ENCODE peak calls at places on chromosomes 13 and 19, in nine cellular contexts. A, X, B, N, K, L, W, D and E are unnamed samples.

GRCh38 chr13:49086711-49087110 is 111.0 kb downstream of the FNDC3A start:
- DNase-seq in L (no peak), X (no peak), A (peak), N (no peak), D (peak), K (no peak), W (peak), B (peak), E (peak)

GRCh38 chr13:28423010-28423409 is 71.9 kb downstream of the FLT1 start:
- DNase-seq in A (no peak), W (no peak), K (no peak), D (no peak), X (no peak), B (no peak), L (no peak), N (no peak), E (no peak)

GRCh38 chr13:46982856-46983582 is 86.2 kb upstream of the HTR2A start:
- DNase-seq in B (no peak), A (peak), D (no peak), W (no peak), N (no peak), K (no peak), X (no peak), L (no peak), E (no peak)

GRCh38 chr13:41495044-41495443 is 37.7 kb downstream of the RGCC start:
- DNase-seq in A (no peak), K (no peak), B (no peak), L (peak), D (no peak), W (no peak), X (no peak), N (no peak), E (no peak)

GRCh38 chr19:48283908-48284307 is 14.0 kb downstream of the ZNF114 start:
- DNase-seq in B (peak), N (no peak), W (peak), D (no peak), A (no peak), K (no peak), L (no peak), X (no peak), E (no peak)

GRCh38 chr19:14672043-14672872 is 2.4 kb downstream of the ADGRE3 start:
- DNase-seq in N (no peak), L (no peak), X (no peak), B (no peak), W (no peak), A (peak), D (no peak), K (no peak), E (no peak)

GRCh38 chr19:48490980-48491792 is 20.4 kb downstream of the LMTK3 start:
- DNase-seq in B (no peak), L (peak), D (peak), N (peak), K (peak), W (no peak), X (peak), A (peak), E (peak)

GRCh38 chr19:47726467-47726866 is 13.2 kb downstream of the EHD2 start:
- DNase-seq in A (no peak), X (no peak), K (no peak), B (peak), L (no peak), D (no peak), W (peak), N (no peak), E (no peak)

GRCh38 chr13:33785384-33785783 is 32.6 kb upstream of the RFC3 start:
- DNase-seq in D (no peak), L (no peak), K (no peak), X (no peak), B (no peak), W (no peak), A (no peak), N (peak), E (no peak)

GRCh38 chr19:40090256-40091204 is at the start of gene ZNF780A:
- DNase-seq in D (peak), L (peak), N (peak), K (peak), B (peak), A (peak), X (peak), W (peak), E (peak)

GRCh38 chr13:113544071-113544891 is 40.3 kb upstream of the TFDP1 start:
- DNase-seq in A (no peak), X (peak), D (no peak), W (no peak), N (no peak), K (peak), B (no peak), L (no peak), E (no peak)

GRCh38 chr13:42392706-42393572 is 121.0 kb downstream of the AKAP11 start:
- DNase-seq in K (no peak), W (peak), L (no peak), A (no peak), N (no peak), D (no peak), X (no peak), B (no peak), E (no peak)

GRCh38 chr19:18027151-18027550 is 19.2 kb downstream of the ARRDC2 start:
- DNase-seq in K (no peak), B (no peak), N (no peak), D (no peak), W (no peak), A (no peak), L (no peak), X (no peak), E (no peak)

GRCh38 chr19:38975214-38975860 is at the start of gene FBXO17:
- DNase-seq in D (peak), B (peak), X (peak), A (no peak), K (peak), L (peak), N (peak), W (peak), E (no peak)

GRCh38 chr13:73708393-73708985 is 425.7 kb downstream of the KLF12 start:
- DNase-seq in W (peak), X (peak), B (peak), L (peak), N (peak), A (peak), K (no peak), D (peak), E (peak)

GRCh38 chr19:42601811-42602443 is 7.2 kb upstream of the CEACAM8 start:
- DNase-seq in D (peak), N (peak), K (peak), W (peak), A (peak), B (peak), X (no peak), L (peak), E (peak)

GRCh38 chr19:16801599-16801998 is 27.6 kb upstream of the SIN3B start:
- DNase-seq in X (no peak), K (no peak), D (peak), B (peak), N (no peak), L (no peak), W (peak), A (no peak), E (peak)

GRCh38 chr13:113414335-113414734 is 39.0 kb downstream of the ADPRHL1 start:
- DNase-seq in X (no peak), L (no peak), A (no peak), K (no peak), N (no peak), W (no peak), D (no peak), B (no peak), E (no peak)

GRCh38 chr13:109790951-109791605 is 4.7 kb upstream of the IRS2 start:
- DNase-seq in D (peak), A (peak), K (peak), L (peak), B (peak), W (peak), X (peak), N (peak), E (peak)

GRCh38 chr19:15252398-15253018 is 20.3 kb upstream of the EPHX3 start:
- DNase-seq in D (no peak), N (no peak), L (peak), K (peak), A (peak), B (peak), W (peak), X (no peak), E (no peak)

GRCh38 chr13:105847532-105848295 is 687.7 kb downstream of the EFNB2 start:
- DNase-seq in L (no peak), B (peak), K (no peak), X (peak), D (no peak), A (no peak), W (peak), N (no peak), E (peak)

GRCh38 chr19:10508707-10509106 is 5.6 kb upstream of the KEAP1 start:
- DNase-seq in L (no peak), W (no peak), X (no peak), D (peak), A (no peak), K (no peak), B (peak), N (no peak), E (peak)

GRCh38 chr13:26037302-26037701 is 14.5 kb downstream of the SHISA2 start:
- DNase-seq in N (peak), L (peak), X (no peak), D (peak), W (no peak), B (no peak), A (peak), K (peak), E (peak)

GRCh38 chr13:64441740-64442139 is 2788.4 kb downstream of the PCDH9 start:
- DNase-seq in N (no peak), K (no peak), L (no peak), D (no peak), X (no peak), A (no peak), B (no peak), W (no peak), E (no peak)

GRCh38 chr13:72820156-72820897 is 38.4 kb downstream of the PIBF1 start:
- DNase-seq in A (no peak), L (no peak), D (peak), B (peak), K (no peak), W (peak), N (no peak), X (no peak), E (no peak)

GRCh38 chr19:33803383-33803782 is 6.7 kb downstream of the KCTD15 start:
- DNase-seq in L (no peak), K (no peak), D (no peak), N (no peak), A (no peak), W (no peak), B (no peak), X (no peak), E (no peak)

GRCh38 chr19:10143700-10144099 is 24.0 kb upstream of the EIF3G start:
- DNase-seq in D (no peak), A (no peak), B (no peak), W (no peak), K (no peak), X (no peak), N (no peak), L (no peak), E (no peak)

GRCh38 chr13:106210327-106210726 is 325.1 kb downstream of the EFNB2 start:
- DNase-seq in B (peak), K (no peak), L (no peak), N (no peak), D (no peak), W (no peak), A (no peak), X (no peak), E (no peak)

GRCh38 chr19:19342086-19343015 is 21.7 kb downstream of the MAU2 start:
- DNase-seq in D (peak), A (peak), N (peak), W (peak), K (peak), X (peak), L (peak), B (peak), E (peak)

GRCh38 chr19:30479231-30479630 is 107.0 kb downstream of the ZNF536 start:
- DNase-seq in X (peak), L (no peak), K (no peak), N (no peak), B (no peak), D (no peak), W (peak), A (no peak), E (no peak)

GRCh38 chr19:5456836-5457200 is 1.6 kb downstream of the ZNRF4 start:
- DNase-seq in W (no peak), L (no peak), A (no peak), B (no peak), K (no peak), X (no peak), N (no peak), D (no peak), E (no peak)
- H3K9ac ChIP-seq in W (no peak), L (no peak), A (no peak), B (no peak), K (no peak), X (no peak), N (no peak), D (no peak), E (no peak)

GRCh38 chr19:12095111-12095790 is 30.7 kb downstream of the ZNF844 start:
- DNase-seq in W (peak), X (no peak), D (no peak), L (no peak), K (no peak), A (no peak), N (no peak), B (peak), E (no peak)
- H2AFZ ChIP-seq in W (no peak), X (no peak), D (no peak), L (no peak), K (no peak), A (no peak), N (no peak), B (no peak), E (no peak)

DNA sequence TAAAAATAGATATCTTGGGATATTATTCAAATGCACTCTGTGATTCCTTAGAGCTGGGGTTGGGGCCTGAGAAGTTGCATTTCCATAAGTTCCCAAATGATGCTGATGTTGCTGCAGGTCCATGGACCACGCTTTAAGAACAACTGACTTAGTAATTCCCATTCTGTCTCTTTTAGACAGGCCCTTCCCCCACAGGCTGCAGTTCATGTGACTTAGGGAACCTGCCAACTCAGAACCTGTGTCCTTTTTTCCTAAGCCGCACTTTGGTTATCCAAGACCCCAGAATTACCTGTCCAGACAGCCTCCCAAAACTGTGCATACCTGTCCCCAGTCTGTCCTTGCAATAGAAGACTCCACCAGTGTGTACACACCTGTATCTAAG is 1.7 kb upstream of the ITGBL1 start:
- DNase-seq in W (no peak), A (no peak), N (no peak), D (no peak), X (no peak), K (no peak), B (no peak), L (no peak), E (peak)
- H3K4me2 ChIP-seq in W (peak), A (no peak), N (no peak), D (peak), X (peak), K (no peak), B (peak), L (no peak), E (peak)

DNA sequence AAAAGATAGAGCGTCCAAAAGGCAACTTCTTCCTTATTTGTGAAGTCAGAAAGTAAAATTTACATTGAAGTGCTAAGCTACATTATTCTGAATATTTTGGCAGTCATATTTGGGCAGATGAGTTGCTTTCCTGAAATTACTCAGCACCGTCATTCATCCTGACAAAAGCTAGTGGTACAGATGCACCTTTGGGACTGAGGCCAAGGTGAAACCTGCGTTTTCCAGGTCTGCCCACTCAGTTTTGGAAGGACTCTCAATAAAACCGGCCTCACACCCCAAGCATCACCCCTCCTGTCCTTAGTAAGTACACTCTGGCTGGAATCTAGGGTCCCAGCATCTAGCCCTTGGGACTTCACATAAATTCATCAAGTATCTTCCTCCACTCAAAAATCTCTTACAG is 187.5 kb downstream of the TM9SF2 start:
- DNase-seq in D (no peak), K (no peak), X (no peak), N (no peak), W (no peak), B (no peak), A (no peak), L (no peak), E (no peak)
- H3K9ac ChIP-seq in D (no peak), K (peak), X (no peak), N (no peak), W (no peak), B (no peak), A (peak), L (no peak), E (no peak)

GRCh38 chr19:53608381-53608780 is 23.4 kb upstream of the DPRX start:
- DNase-seq in B (no peak), W (no peak), N (no peak), X (no peak), K (no peak), D (no peak), L (no peak), A (no peak), E (no peak)

GRCh38 chr19:53612762-53613526 is 18.9 kb upstream of the DPRX start:
- DNase-seq in A (no peak), B (no peak), L (peak), W (no peak), N (no peak), X (no peak), D (no peak), K (peak), E (peak)
- H2AFZ ChIP-seq in A (no peak), B (no peak), L (peak), W (no peak), N (no peak), X (no peak), D (no peak), K (no peak), E (peak)

GRCh38 chr13:97855570-97855970 is 97.9 kb upstream of the IPO5 start:
- DNase-seq in B (peak), L (peak), X (peak), A (peak), D (peak), N (peak), K (peak), W (peak), E (peak)

GRCh38 chr13:97858161-97858560 is 95.3 kb upstream of the IPO5 start:
- DNase-seq in L (no peak), K (no peak), A (no peak), X (no peak), W (no peak), B (no peak), D (no peak), N (no peak), E (no peak)

GRCh38 chr13:97853550-97853949 is 99.9 kb upstream of the IPO5 start:
- DNase-seq in X (no peak), L (no peak), N (no peak), D (no peak), B (peak), K (no peak), W (peak), A (no peak), E (peak)

GRCh38 chr13:97852181-97852874 is 101.1 kb upstream of the IPO5 start:
- DNase-seq in N (no peak), W (no peak), D (no peak), B (no peak), A (no peak), X (no peak), L (no peak), K (no peak), E (no peak)

GRCh38 chr13:97856001-97856675 is 97.3 kb upstream of the IPO5 start:
- DNase-seq in W (peak), A (no peak), X (peak), K (no peak), N (no peak), L (peak), D (no peak), B (no peak), E (no peak)
- H3K4me2 ChIP-seq in W (no peak), A (no peak), X (peak), K (no peak), N (no peak), L (peak), D (no peak), B (no peak), E (no peak)

DNA sequence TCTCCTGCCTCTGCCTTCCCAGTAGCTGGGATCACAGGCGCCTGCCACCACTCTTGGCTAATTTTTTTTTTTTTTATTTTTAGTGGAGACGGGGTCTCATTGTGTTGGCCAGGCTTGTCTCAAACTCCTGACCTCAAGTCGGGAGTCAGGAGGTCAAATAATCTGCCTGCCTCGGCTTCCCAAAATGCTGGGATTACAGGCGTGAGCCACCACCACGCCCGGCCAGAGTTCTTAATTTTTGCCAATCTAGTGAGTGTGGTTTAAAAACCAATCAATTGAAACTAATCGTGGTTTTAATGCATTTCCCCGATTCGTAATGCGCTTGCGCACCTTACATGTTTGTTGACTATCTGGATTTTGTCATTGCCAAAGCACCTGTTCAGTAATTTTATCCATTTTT is 37.0 kb downstream of the SKA3 start:
- DNase-seq in W (no peak), D (no peak), N (no peak), X (no peak), B (no peak), K (no peak), A (no peak), L (no peak), E (no peak)
- H3K9ac ChIP-seq in W (no peak), D (peak), N (peak), X (peak), B (no peak), K (no peak), A (peak), L (peak), E (peak)

DNA sequence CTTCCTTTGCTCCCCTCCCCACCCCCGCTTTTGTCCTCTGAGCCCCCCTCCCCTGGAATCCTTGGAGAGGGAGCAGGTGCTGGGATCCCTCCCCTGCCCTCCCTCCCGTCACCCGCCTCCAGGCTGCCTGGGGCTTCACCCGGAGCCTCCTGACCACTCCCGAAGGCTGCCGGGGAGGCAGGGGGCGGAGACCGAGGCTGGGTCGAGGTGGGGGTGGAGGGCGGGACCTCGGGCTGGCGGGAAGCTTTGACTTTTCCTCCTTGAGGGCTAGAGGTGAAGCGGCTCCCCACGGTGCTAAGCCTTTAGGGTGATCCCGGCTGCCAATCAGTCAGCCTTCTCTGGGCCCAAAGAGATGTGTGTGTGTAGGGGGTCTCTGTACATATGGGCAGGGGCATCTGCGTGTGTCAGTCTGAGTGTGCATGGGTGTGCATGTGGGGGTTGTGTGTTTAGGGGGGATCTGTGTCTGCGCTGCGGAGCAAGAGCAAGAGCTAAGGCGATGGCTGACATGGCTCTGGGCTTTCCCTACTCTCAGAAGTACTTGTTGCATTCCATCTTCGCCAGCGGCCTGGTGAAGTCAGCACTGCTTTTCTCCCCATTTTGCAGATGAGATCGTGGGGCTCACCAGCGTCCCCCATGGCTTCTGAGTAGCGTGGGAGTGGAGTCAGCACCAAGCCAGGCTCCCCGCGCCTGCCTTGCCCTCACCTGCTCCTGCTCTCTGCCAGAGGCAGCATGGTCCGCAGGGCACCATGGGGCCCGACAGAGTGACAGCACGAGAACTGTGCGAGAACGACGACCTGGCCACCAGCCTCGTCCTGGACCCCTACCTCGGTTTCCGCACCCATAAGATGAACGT is 1.7 kb downstream of the KMT5C start:
- DNase-seq in B (peak), L (peak), W (peak), A (peak), D (peak), N (peak), K (peak), X (peak), E (peak)
- H2AFZ ChIP-seq in B (peak), L (no peak), W (no peak), A (no peak), D (no peak), N (no peak), K (no peak), X (no peak), E (no peak)